ENCODE peak calls at places on chromosomes 16 and 17, in ten cellular contexts. One of them, this sample, is unnamed.
A peak's percentile ranks its signal among the peaks of the same experiment; 100 is the strongest.

GRCh38 chr17:37024181-37024637 is 75.5 kb downstream of the AATF start:
- DNase-seq in right atrium auricular region: no peak
- DNase-seq in heart left ventricle: no peak
- DNase-seq in HFF-Myc: no peak
- DNase-seq in AG04450: no peak
- DNase-seq in A549: no peak
- DNase-seq in lower leg skin: no peak
- DNase-seq in fibroblast of mammary gland: no peak
- DNase-seq in fibroblast of pulmonary artery: peak; percentile 71
- DNase-seq in AG10803: no peak
- DNase-seq in this sample: no peak

GRCh38 chr17:76193616-76194015 is 46.7 kb downstream of the RNF157 start:
- DNase-seq in fibroblast of mammary gland: no peak
- DNase-seq in right atrium auricular region: no peak
- DNase-seq in fibroblast of pulmonary artery: no peak
- DNase-seq in AG04450: no peak
- DNase-seq in lower leg skin: no peak
- DNase-seq in heart left ventricle: no peak
- DNase-seq in A549: no peak
- DNase-seq in HFF-Myc: no peak
- DNase-seq in AG10803: no peak
- DNase-seq in this sample: no peak

GRCh38 chr17:80035937-80036714 is at the start of gene CCDC40:
- DNase-seq in lower leg skin: peak; percentile 96
- DNase-seq in AG10803: peak; percentile 72
- DNase-seq in fibroblast of mammary gland: peak; percentile 58
- DNase-seq in HFF-Myc: no peak
- DNase-seq in fibroblast of pulmonary artery: peak; percentile 73
- DNase-seq in A549: peak; percentile 84
- DNase-seq in heart left ventricle: peak; percentile 90
- DNase-seq in AG04450: no peak
- DNase-seq in right atrium auricular region: peak; percentile 81
- DNase-seq in this sample: no peak

GRCh38 chr17:1030684-1031557 is 34.0 kb downstream of the TIMM22 start:
- DNase-seq in fibroblast of mammary gland: peak; percentile 12
- DNase-seq in AG04450: no peak
- DNase-seq in AG10803: peak; percentile 40
- DNase-seq in A549: no peak
- DNase-seq in HFF-Myc: no peak
- DNase-seq in heart left ventricle: no peak
- DNase-seq in fibroblast of pulmonary artery: no peak
- DNase-seq in right atrium auricular region: peak; percentile 72
- DNase-seq in lower leg skin: peak; percentile 93
- DNase-seq in this sample: no peak

GRCh38 chr17:19397556-19398041 is 10.6 kb upstream of the MFAP4 start:
- DNase-seq in heart left ventricle: no peak
- DNase-seq in fibroblast of mammary gland: no peak
- DNase-seq in AG10803: no peak
- DNase-seq in lower leg skin: peak; percentile 83
- DNase-seq in HFF-Myc: no peak
- DNase-seq in right atrium auricular region: no peak
- DNase-seq in fibroblast of pulmonary artery: no peak
- DNase-seq in AG04450: no peak
- DNase-seq in A549: no peak
- DNase-seq in this sample: no peak

GRCh38 chr17:72661093-72661944 is 431.2 kb downstream of the SLC39A11 start:
- DNase-seq in right atrium auricular region: no peak
- DNase-seq in fibroblast of mammary gland: no peak
- DNase-seq in fibroblast of pulmonary artery: no peak
- DNase-seq in A549: no peak
- DNase-seq in HFF-Myc: no peak
- DNase-seq in AG10803: no peak
- DNase-seq in lower leg skin: no peak
- DNase-seq in AG04450: no peak
- DNase-seq in heart left ventricle: no peak
- DNase-seq in this sample: no peak

GRCh38 chr17:57876023-57876865 is 26.4 kb upstream of the MRPS23 start:
- DNase-seq in fibroblast of mammary gland: no peak
- DNase-seq in fibroblast of pulmonary artery: no peak
- DNase-seq in AG10803: no peak
- DNase-seq in heart left ventricle: no peak
- DNase-seq in AG04450: no peak
- DNase-seq in A549: no peak
- DNase-seq in lower leg skin: no peak
- DNase-seq in HFF-Myc: no peak
- DNase-seq in right atrium auricular region: no peak
- DNase-seq in this sample: no peak

GRCh38 chr16:2288701-2289100 is 20.8 kb upstream of the RNPS1 start:
- DNase-seq in AG10803: no peak
- DNase-seq in fibroblast of mammary gland: no peak
- DNase-seq in right atrium auricular region: no peak
- DNase-seq in heart left ventricle: no peak
- DNase-seq in AG04450: no peak
- DNase-seq in fibroblast of pulmonary artery: no peak
- DNase-seq in HFF-Myc: no peak
- DNase-seq in A549: no peak
- DNase-seq in lower leg skin: no peak
- DNase-seq in this sample: no peak

GRCh38 chr17:64115043-64115698 is 14.8 kb downstream of the ERN1 start:
- DNase-seq in A549: no peak
- DNase-seq in AG10803: peak; percentile 59
- DNase-seq in AG04450: no peak
- DNase-seq in fibroblast of pulmonary artery: peak; percentile 68
- DNase-seq in heart left ventricle: no peak
- DNase-seq in lower leg skin: no peak
- DNase-seq in right atrium auricular region: peak; percentile 63
- DNase-seq in fibroblast of mammary gland: peak; percentile 56
- DNase-seq in HFF-Myc: no peak
- DNase-seq in this sample: no peak

DNA sequence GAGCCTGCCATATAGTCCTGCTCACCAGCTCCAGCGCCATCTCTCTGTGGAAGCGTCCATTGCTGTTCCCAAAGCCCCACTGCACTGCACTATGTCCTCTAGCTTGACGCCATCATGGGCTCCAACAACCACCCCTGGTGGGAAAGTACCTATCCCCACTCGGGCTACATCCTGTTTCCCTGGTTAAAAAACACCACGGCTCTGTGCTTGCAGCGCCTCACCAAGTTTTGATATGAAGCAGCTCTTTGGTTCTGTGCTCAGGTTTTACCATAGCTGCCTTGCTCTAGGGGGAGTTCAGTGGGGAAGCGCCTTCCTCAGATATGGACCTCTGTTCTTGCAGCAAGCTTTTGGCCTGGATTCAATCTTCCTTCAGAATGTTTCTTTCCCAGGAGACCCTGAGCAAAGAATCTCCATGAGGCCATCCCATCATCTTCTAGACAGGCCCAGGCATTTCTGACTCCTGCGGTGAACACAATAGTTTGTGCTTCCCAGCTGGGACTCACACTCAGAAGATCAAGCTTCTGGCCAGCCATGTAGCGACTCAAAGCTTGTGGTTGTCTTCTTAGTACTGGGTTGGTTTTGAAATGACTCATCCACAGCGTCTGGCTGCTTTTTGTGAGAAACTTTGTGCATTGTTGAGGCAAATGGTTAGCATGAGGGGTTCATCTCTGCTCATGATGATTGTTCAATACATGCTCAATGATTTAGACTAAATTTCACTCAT is 39.5 kb downstream of the DYNLRB2 start:
- DNase-seq in fibroblast of mammary gland: peak; percentile 60
- DNase-seq in A549: peak; percentile 4
- DNase-seq in AG10803: peak; percentile 72
- DNase-seq in heart left ventricle: no peak
- DNase-seq in fibroblast of pulmonary artery: peak; percentile 22
- DNase-seq in right atrium auricular region: no peak
- DNase-seq in HFF-Myc: no peak
- DNase-seq in AG04450: no peak
- DNase-seq in lower leg skin: peak; percentile 28
- DNase-seq in this sample: no peak
- TF ChIP-seq CTCF in fibroblast of mammary gland: no peak
- TF ChIP-seq CTCF in A549: no peak
- TF ChIP-seq CTCF in AG10803: no peak
- TF ChIP-seq CTCF in heart left ventricle: no peak
- TF ChIP-seq CTCF in fibroblast of pulmonary artery: no peak
- TF ChIP-seq CTCF in right atrium auricular region: no peak
- TF ChIP-seq CTCF in HFF-Myc: no peak
- TF ChIP-seq CTCF in AG04450: no peak
- TF ChIP-seq CTCF in lower leg skin: no peak
- TF ChIP-seq CTCF in this sample: no peak

GRCh38 chr16:56625943-56626654 is 518 bp downstream of the MT1E start:
- DNase-seq in fibroblast of pulmonary artery: peak; percentile 79
- DNase-seq in A549: no peak
- DNase-seq in fibroblast of mammary gland: peak; percentile 95
- DNase-seq in HFF-Myc: no peak
- DNase-seq in lower leg skin: peak; percentile 91
- DNase-seq in AG04450: no peak
- DNase-seq in AG10803: peak; percentile 74
- DNase-seq in right atrium auricular region: no peak
- DNase-seq in heart left ventricle: peak; percentile 90
- DNase-seq in this sample: no peak
- H3K4me3 ChIP-seq in fibroblast of pulmonary artery: peak overlapping the region; percentile 66
- H3K4me3 ChIP-seq in A549: no peak overlapping the region
- H3K4me3 ChIP-seq in fibroblast of mammary gland: peak overlapping the region; percentile 77
- H3K4me3 ChIP-seq in HFF-Myc: peak overlapping the region; percentile 80
- H3K4me3 ChIP-seq in lower leg skin: peak overlapping the region; percentile 39
- H3K4me3 ChIP-seq in AG04450: peak overlapping the region; percentile 73
- H3K4me3 ChIP-seq in AG10803: peak overlapping the region; percentile 74
- H3K4me3 ChIP-seq in right atrium auricular region: peak overlapping the region; percentile 47
- H3K4me3 ChIP-seq in heart left ventricle: peak overlapping the region; percentile 81
- H3K4me3 ChIP-seq in this sample: peak overlapping the region; percentile 63

GRCh38 chr17:83099086-83099540 is 19.7 kb downstream of the METRNL start:
- DNase-seq in lower leg skin: no peak
- DNase-seq in heart left ventricle: no peak
- DNase-seq in A549: no peak
- DNase-seq in fibroblast of pulmonary artery: no peak
- DNase-seq in AG04450: no peak
- DNase-seq in HFF-Myc: no peak
- DNase-seq in right atrium auricular region: no peak
- DNase-seq in fibroblast of mammary gland: no peak
- DNase-seq in AG10803: no peak
- DNase-seq in this sample: no peak

GRCh38 chr17:83098241-83099085 is 19.1 kb downstream of the METRNL start:
- DNase-seq in heart left ventricle: no peak
- DNase-seq in AG04450: no peak
- DNase-seq in AG10803: no peak
- DNase-seq in lower leg skin: no peak
- DNase-seq in HFF-Myc: no peak
- DNase-seq in fibroblast of mammary gland: no peak
- DNase-seq in fibroblast of pulmonary artery: no peak
- DNase-seq in A549: no peak
- DNase-seq in right atrium auricular region: no peak
- DNase-seq in this sample: no peak

GRCh38 chr17:83100853-83101391 is 21.5 kb downstream of the METRNL start:
- DNase-seq in A549: no peak
- DNase-seq in right atrium auricular region: no peak
- DNase-seq in lower leg skin: peak; percentile 91
- DNase-seq in fibroblast of pulmonary artery: no peak
- DNase-seq in heart left ventricle: no peak
- DNase-seq in HFF-Myc: no peak
- DNase-seq in fibroblast of mammary gland: no peak
- DNase-seq in AG10803: no peak
- DNase-seq in AG04450: no peak
- DNase-seq in this sample: no peak

GRCh38 chr17:83100220-83100852 is 20.9 kb downstream of the METRNL start:
- DNase-seq in fibroblast of pulmonary artery: no peak
- DNase-seq in fibroblast of mammary gland: no peak
- DNase-seq in AG10803: peak; percentile 58
- DNase-seq in lower leg skin: no peak
- DNase-seq in A549: no peak
- DNase-seq in right atrium auricular region: no peak
- DNase-seq in HFF-Myc: no peak
- DNase-seq in heart left ventricle: no peak
- DNase-seq in AG04450: no peak
- DNase-seq in this sample: no peak

GRCh38 chr17:83099570-83100181 is 20.3 kb downstream of the METRNL start:
- DNase-seq in fibroblast of mammary gland: no peak
- DNase-seq in HFF-Myc: no peak
- DNase-seq in AG04450: no peak
- DNase-seq in right atrium auricular region: no peak
- DNase-seq in lower leg skin: no peak
- DNase-seq in AG10803: peak; percentile 74
- DNase-seq in A549: no peak
- DNase-seq in fibroblast of pulmonary artery: no peak
- DNase-seq in heart left ventricle: no peak
- DNase-seq in this sample: no peak
- TF ChIP-seq CTCF in fibroblast of mammary gland: no peak
- TF ChIP-seq CTCF in HFF-Myc: no peak
- TF ChIP-seq CTCF in AG04450: no peak
- TF ChIP-seq CTCF in right atrium auricular region: no peak
- TF ChIP-seq CTCF in lower leg skin: no peak
- TF ChIP-seq CTCF in AG10803: no peak
- TF ChIP-seq CTCF in A549: no peak
- TF ChIP-seq CTCF in fibroblast of pulmonary artery: no peak
- TF ChIP-seq CTCF in heart left ventricle: no peak
- TF ChIP-seq CTCF in this sample: no peak

GRCh38 chr16:1276580-1276878 is 20.7 kb downstream of the TPSD1 start:
- DNase-seq in fibroblast of pulmonary artery: no peak
- DNase-seq in lower leg skin: no peak
- DNase-seq in AG10803: no peak
- DNase-seq in AG04450: no peak
- DNase-seq in A549: no peak
- DNase-seq in heart left ventricle: no peak
- DNase-seq in right atrium auricular region: no peak
- DNase-seq in HFF-Myc: no peak
- DNase-seq in fibroblast of mammary gland: no peak
- DNase-seq in this sample: no peak

GRCh38 chr16:1277945-1278282 is 22.0 kb downstream of the TPSD1 start:
- DNase-seq in right atrium auricular region: no peak
- DNase-seq in fibroblast of pulmonary artery: no peak
- DNase-seq in AG10803: no peak
- DNase-seq in A549: no peak
- DNase-seq in HFF-Myc: no peak
- DNase-seq in lower leg skin: no peak
- DNase-seq in AG04450: no peak
- DNase-seq in heart left ventricle: no peak
- DNase-seq in fibroblast of mammary gland: no peak
- DNase-seq in this sample: no peak

GRCh38 chr16:1278456-1278855 is 22.6 kb downstream of the TPSD1 start:
- DNase-seq in AG04450: no peak
- DNase-seq in HFF-Myc: no peak
- DNase-seq in AG10803: no peak
- DNase-seq in fibroblast of pulmonary artery: no peak
- DNase-seq in fibroblast of mammary gland: no peak
- DNase-seq in A549: no peak
- DNase-seq in heart left ventricle: no peak
- DNase-seq in right atrium auricular region: no peak
- DNase-seq in lower leg skin: no peak
- DNase-seq in this sample: no peak

GRCh38 chr16:1275791-1276579 is 20.1 kb downstream of the TPSD1 start:
- DNase-seq in fibroblast of mammary gland: no peak
- DNase-seq in heart left ventricle: no peak
- DNase-seq in fibroblast of pulmonary artery: no peak
- DNase-seq in A549: no peak
- DNase-seq in lower leg skin: no peak
- DNase-seq in AG10803: no peak
- DNase-seq in HFF-Myc: no peak
- DNase-seq in AG04450: no peak
- DNase-seq in right atrium auricular region: no peak
- DNase-seq in this sample: no peak

GRCh38 chr16:1277016-1277944 is 21.4 kb downstream of the TPSD1 start:
- DNase-seq in lower leg skin: no peak
- DNase-seq in A549: no peak
- DNase-seq in HFF-Myc: no peak
- DNase-seq in fibroblast of pulmonary artery: no peak
- DNase-seq in AG10803: no peak
- DNase-seq in fibroblast of mammary gland: no peak
- DNase-seq in AG04450: no peak
- DNase-seq in heart left ventricle: no peak
- DNase-seq in right atrium auricular region: no peak
- DNase-seq in this sample: no peak
- H3K4me3 ChIP-seq in lower leg skin: no peak overlapping the region
- H3K4me3 ChIP-seq in A549: no peak overlapping the region
- H3K4me3 ChIP-seq in HFF-Myc: no peak overlapping the region
- H3K4me3 ChIP-seq in fibroblast of pulmonary artery: no peak overlapping the region
- H3K4me3 ChIP-seq in AG10803: no peak overlapping the region
- H3K4me3 ChIP-seq in fibroblast of mammary gland: no peak overlapping the region
- H3K4me3 ChIP-seq in AG04450: no peak overlapping the region
- H3K4me3 ChIP-seq in heart left ventricle: no peak overlapping the region
- H3K4me3 ChIP-seq in right atrium auricular region: no peak overlapping the region
- H3K4me3 ChIP-seq in this sample: no peak overlapping the region